ENCODE peak calls at places on chromosomes 11 and 22, in nine cellular contexts. N is islet precursor cell; I is LoVo; Y is effector CD8-positive, alpha-beta T cell; Z is activated T-helper 1 cell treated with anti-CD3 and anti-CD28 coated beads, Interleukin-2, amount 50 U/mL, for 16 hours; W is psoas muscle; C is NCI-H345; K is stimulated activated naive CD8-positive, alpha-beta T cell treated with anti-CD3 and anti-CD28 coated beads, Interleukin-15, amount 100 ng/mL, for 72 hours; X is activated T-cell treated with anti-CD3 and anti-CD28 coated beads, Interleukin-2, amount 50 U/mL, for 72 hours. G is an unnamed sample.
A peak's percentile ranks its signal among the peaks of the same experiment; 100 is the strongest.

GRCh38 chr11:61832758-61833157 is 4.7 kb downstream of the FADS2 start:
- DNase-seq in Z (no peak), Y (no peak), C (peak; percentile 38), K (no peak), W (no peak), X (no peak), I (no peak), N (no peak), G (no peak)

GRCh38 chr11:110087820-110088534 is 5.2 kb upstream of the ZC3H12C start:
- DNase-seq in N (no peak), W (no peak), Y (no peak), K (no peak), C (no peak), I (no peak), Z (no peak), X (no peak), G (no peak)

GRCh38 chr11:18196532-18196931 is 23.9 kb downstream of the MRGPRX4 start:
- DNase-seq in K (no peak), X (no peak), Z (no peak), Y (no peak), W (no peak), C (no peak), I (no peak), N (no peak), G (no peak)

GRCh38 chr22:17063372-17064106 is 21.3 kb upstream of the IL17RA start:
- DNase-seq in I (no peak), W (no peak), Y (no peak), K (no peak), X (no peak), Z (no peak), C (no peak), N (no peak), G (peak; percentile 31)

GRCh38 chr11:120335596-120335927 is 651 bp upstream of the ARHGEF12 start:
- DNase-seq in N (no peak), Y (no peak), Z (no peak), X (no peak), K (peak; percentile 45), I (no peak), W (no peak), C (peak; percentile 71), G (no peak)

GRCh38 chr11:111334495-111335123 is 36.3 kb downstream of the POU2AF3 start:
- DNase-seq in C (peak; percentile 97), Y (no peak), I (peak; percentile 50), K (no peak), X (no peak), W (no peak), Z (no peak), N (peak; percentile 50), G (peak; percentile 74)

GRCh38 chr11:101862410-101863233 is 52.2 kb upstream of the CEP126 start:
- DNase-seq in C (peak; percentile 5), X (no peak), N (peak; percentile 73), K (no peak), Z (no peak), W (no peak), Y (no peak), I (no peak), G (peak; percentile 77)

GRCh38 chr11:409600-410471 is 5.0 kb downstream of the SIGIRR start:
- DNase-seq in Y (no peak), I (no peak), K (no peak), W (no peak), N (peak; percentile 75), X (no peak), C (no peak), Z (no peak), G (no peak)

GRCh38 chr11:44814881-44815592 is 88.3 kb downstream of the TSPAN18 start:
- DNase-seq in W (no peak), N (no peak), C (no peak), Y (no peak), X (no peak), Z (no peak), K (no peak), I (no peak), G (no peak)

G was measured in hepatocyte.